ENCODE peak calls at places on chromosomes 13 and 19, in four cellular contexts. A, M, K and L are unnamed samples.
A peak's percentile ranks its signal among the peaks of the same experiment; 100 is the strongest.

GRCh38 chr19:32519023-32519422 is 62.0 kb upstream of the PDCD5 start:
- DNase-seq in A (no peak), M (no peak), K (no peak), L (no peak)

GRCh38 chr19:48452656-48453480 is 2.5 kb upstream of the KCNJ14 start:
- DNase-seq in A (no peak), M (no peak), K (no peak), L (peak; percentile 38)

GRCh38 chr19:28307963-28308362 is 905.0 kb downstream of the UQCRFS1 start:
- DNase-seq in A (no peak), M (no peak), K (no peak), L (no peak)

GRCh38 chr19:29540128-29540527 is 14.3 kb downstream of the VSTM2B start:
- DNase-seq in A (no peak), M (no peak), K (peak; percentile 1), L (no peak)

GRCh38 chr19:34962281-34962944 is 1.6 kb downstream of the ZNF792 start:
- DNase-seq in A (no peak), M (no peak), K (no peak), L (no peak)

GRCh38 chr19:39112338-39112890 is 13.2 kb upstream of the PAK4 start:
- DNase-seq in A (no peak), M (no peak), K (no peak), L (peak; percentile 45)

GRCh38 chr13:110683203-110683883 is 22.6 kb downstream of the CARS2 start:
- DNase-seq in A (no peak), M (no peak), K (no peak), L (no peak)

GRCh38 chr13:38166121-38166520 is 183.5 kb upstream of the UFM1 start:
- DNase-seq in A (no peak), M (no peak), K (no peak), L (no peak)

GRCh38 chr19:37227996-37228395 is 10.0 kb downstream of the ZNF383 start:
- DNase-seq in A (no peak), M (no peak), K (no peak), L (no peak)

GRCh38 chr19:1421958-1422305 is 14.5 kb downstream of the DAZAP1 start:
- DNase-seq in A (no peak), M (no peak), K (no peak), L (no peak)
- H3K27ac ChIP-seq in A (no peak overlapping the region), M (no peak overlapping the region), K (no peak overlapping the region), L (no peak overlapping the region)

DNA sequence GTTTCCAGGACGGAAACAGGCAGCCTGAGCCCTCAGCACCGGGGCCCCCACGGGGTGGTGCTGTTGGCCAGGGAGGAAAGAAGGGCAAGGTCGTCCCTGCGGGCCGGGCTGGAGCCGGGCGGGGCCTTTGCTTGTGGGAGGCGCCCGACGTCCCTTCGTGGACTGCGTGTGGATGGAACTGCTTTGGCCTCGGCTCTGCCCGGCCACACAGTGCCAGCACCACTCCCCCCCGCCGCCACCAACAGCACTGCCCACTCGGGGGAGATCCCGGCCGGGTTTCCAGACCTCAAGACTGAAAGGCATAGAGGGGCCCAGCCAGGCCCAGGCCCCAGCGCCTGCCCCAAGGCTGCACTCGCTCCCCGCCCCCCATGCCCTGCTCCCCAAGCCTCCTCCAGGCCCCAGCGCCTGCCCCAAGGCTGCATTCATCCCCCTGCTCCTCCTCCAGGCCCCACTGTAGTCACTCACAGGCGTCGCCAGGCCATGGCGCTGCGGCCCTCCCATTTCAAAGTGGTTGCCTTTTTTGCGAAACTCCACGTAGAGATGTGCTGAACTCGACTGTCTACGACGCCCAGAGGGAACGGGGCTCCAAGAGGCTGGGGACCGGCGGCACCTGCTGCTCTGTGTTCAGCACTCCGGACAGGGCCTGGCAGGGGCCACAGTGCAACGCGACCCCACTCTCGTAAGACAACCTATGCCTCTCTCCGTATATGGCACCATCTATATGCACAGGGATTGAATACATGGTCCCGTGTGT is 22.5 kb downstream of the C13orf46 start:
- DNase-seq in A (peak; percentile 88), M (peak; percentile 84), K (peak; percentile 85), L (peak; percentile 88)
- TF ChIP-seq CTCF in A (peak; percentile 94), M (peak; percentile 90), K (peak; percentile 92), L (peak; percentile 87)

GRCh38 chr19:6056801-6057650 is 53.3 kb downstream of the RFX2 start:
- DNase-seq in A (peak; percentile 76), M (peak; percentile 91), K (no peak), L (peak; percentile 79)
- H3K27ac ChIP-seq in A (peak overlapping the region; percentile 95), M (peak overlapping the region; percentile 83), K (peak overlapping the region; percentile 75), L (peak overlapping the region; percentile 94)

DNA sequence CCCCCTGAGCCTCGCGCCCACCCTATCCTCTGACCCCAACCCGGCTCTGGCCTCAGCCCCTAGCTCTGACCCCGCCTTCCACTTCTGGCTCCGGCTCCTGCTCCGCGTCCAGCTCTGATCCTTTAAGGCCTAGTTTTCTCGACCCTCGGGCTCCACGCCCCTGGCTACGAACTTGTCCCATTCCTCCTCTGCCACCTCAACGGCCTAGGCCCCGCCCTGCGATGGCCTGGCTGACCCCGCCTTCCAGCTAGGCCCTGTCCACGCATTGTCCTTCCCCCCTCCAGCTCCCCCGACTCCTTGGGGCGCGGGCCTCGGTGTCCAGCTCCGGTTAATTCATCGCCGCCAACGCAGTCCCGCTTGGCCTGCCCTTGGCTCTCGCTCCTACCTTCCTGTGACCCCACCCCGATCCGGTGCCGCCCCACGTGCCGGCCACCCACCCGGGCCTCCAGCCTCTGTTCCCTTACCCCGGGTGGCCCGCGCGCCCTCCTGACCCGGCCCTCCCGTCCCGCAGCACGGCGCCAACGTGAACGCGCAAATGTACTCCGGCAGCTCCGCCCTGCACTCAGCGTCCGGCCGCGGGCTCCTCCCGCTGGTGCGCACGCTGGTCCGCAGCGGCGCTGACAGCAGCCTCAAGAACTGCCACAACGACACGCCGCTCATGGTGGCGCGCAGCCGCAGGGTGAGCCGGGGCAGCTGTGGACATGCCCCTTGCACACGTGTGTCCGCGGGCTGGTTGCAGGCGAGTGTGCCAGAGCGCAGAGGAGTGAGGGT is 9.4 kb downstream of the BCL3 start:
- DNase-seq in A (peak; percentile 88), M (peak; percentile 77), K (peak; percentile 69), L (peak; percentile 80)
- TF ChIP-seq CTCF in A (peak; percentile 30), M (peak; percentile 28), K (no peak), L (peak; percentile 27)

GRCh38 chr19:7988307-7988706 is 17.1 kb downstream of the ELAVL1 start:
- DNase-seq in A (no peak), M (no peak), K (no peak), L (no peak)
- H3K27ac ChIP-seq in A (no peak overlapping the region), M (no peak overlapping the region), K (peak overlapping the region; percentile 9), L (peak overlapping the region; percentile 71)

DNA sequence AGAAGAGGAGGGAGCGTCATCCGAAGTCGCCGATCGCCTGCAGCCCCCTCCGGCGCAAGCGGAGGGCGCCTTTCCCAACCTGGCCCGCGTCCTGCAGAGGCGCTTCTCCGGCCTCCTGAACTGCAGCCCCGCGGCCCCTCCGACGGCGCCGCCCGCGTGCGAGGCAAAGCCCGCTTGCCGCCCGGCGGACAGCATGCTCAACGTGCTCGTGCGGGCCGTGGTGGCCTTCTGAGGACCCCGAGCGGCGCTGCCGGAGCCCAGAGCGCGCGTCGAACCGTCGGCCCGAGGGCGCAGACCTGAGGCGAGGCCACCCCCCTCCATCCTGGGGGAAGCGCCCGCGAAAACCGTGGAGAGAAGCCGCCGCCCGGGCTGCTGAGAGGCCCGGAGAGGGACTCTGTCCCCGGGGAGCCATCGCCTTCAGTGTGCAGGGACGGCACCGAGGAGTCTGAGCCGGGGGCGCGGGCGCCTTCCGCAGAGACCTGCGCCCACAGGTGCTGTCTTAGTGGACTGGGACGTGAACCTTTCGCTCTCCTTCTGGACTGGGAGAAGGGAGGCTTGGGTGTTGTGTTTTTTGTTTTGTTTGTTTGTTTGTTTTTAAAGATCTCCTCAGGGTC is 3.5 kb downstream of the IER2 start:
- DNase-seq in A (no peak), M (no peak), K (no peak), L (no peak)
- TF ChIP-seq CTCF in A (peak; percentile 9), M (no peak), K (no peak), L (no peak)